ENCODE peak calls at places on chromosomes 3 and 15, in nine cellular contexts. S is activated B cell treated with CpG ODN at 0.5 μM for 24 hours, C is RWPE2, Y is stomach, K is osteocyte, U is AG04449, L is AG04450, H is IMR-90, B is mesothelial cell of epicardium. E is an unnamed sample.

GRCh38 chr3:58899159-58899952 is 150.5 kb downstream of the CFAP20DC start:
- DNase-seq in S (peak), C (no peak), Y (no peak), K (no peak), U (no peak), L (no peak), H (no peak), B (no peak), E (no peak)

GRCh38 chr3:52983336-52983807 is 62.5 kb downstream of the SFMBT1 start:
- DNase-seq in S (no peak), C (no peak), Y (no peak), K (no peak), U (no peak), L (no peak), H (no peak), B (no peak), E (no peak)

GRCh38 chr3:51938780-51939425 is 2.8 kb downstream of the RRP9 start:
- DNase-seq in S (peak), C (no peak), Y (peak), K (peak), U (no peak), L (no peak), H (no peak), B (peak), E (peak)

GRCh38 chr3:183385698-183386590 is 42.5 kb downstream of the MCF2L2 start:
- DNase-seq in S (no peak), C (no peak), Y (peak), K (no peak), U (peak), L (peak), H (peak), B (no peak), E (no peak)

GRCh38 chr3:184229424-184230080 is at the start of gene VWA5B2:
- DNase-seq in S (peak), C (peak), Y (peak), K (peak), U (no peak), L (no peak), H (peak), B (peak), E (no peak)

GRCh38 chr15:65791335-65792129 is 561 bp downstream of the DENND4A start:
- DNase-seq in S (no peak), C (peak), Y (peak), K (peak), U (no peak), L (no peak), H (no peak), B (peak), E (peak)

GRCh38 chr3:11522398-11522715 is 121.4 kb downstream of the VGLL4 start:
- DNase-seq in S (no peak), C (no peak), Y (no peak), K (no peak), U (no peak), L (no peak), H (peak), B (no peak), E (no peak)

GRCh38 chr3:192802957-192803899 is 75.9 kb upstream of the FGF12 start:
- DNase-seq in S (no peak), C (no peak), Y (no peak), K (no peak), U (no peak), L (peak), H (peak), B (no peak), E (no peak)

GRCh38 chr3:44915702-44916438 is 41.5 kb downstream of the TGM4 start:
- DNase-seq in S (no peak), C (no peak), Y (no peak), K (no peak), U (no peak), L (no peak), H (peak), B (no peak), E (no peak)

GRCh38 chr3:177350051-177350565 is 152.8 kb upstream of the TBL1XR1 start:
- DNase-seq in S (no peak), C (no peak), Y (no peak), K (no peak), U (no peak), L (no peak), H (no peak), B (no peak), E (no peak)

GRCh38 chr3:66372681-66373350 is 128.0 kb downstream of the LRIG1 start:
- DNase-seq in S (no peak), C (no peak), Y (no peak), K (no peak), U (no peak), L (no peak), H (peak), B (no peak), E (no peak)

GRCh38 chr3:13626915-13627460 is 78.1 kb downstream of the FBLN2 start:
- DNase-seq in S (no peak), C (no peak), Y (no peak), K (no peak), U (no peak), L (no peak), H (no peak), B (no peak), E (no peak)

GRCh38 chr3:142802891-142803290 is 79.1 kb downstream of the TRPC1 start:
- DNase-seq in S (no peak), C (no peak), Y (no peak), K (no peak), U (no peak), L (no peak), H (no peak), B (no peak), E (no peak)

GRCh38 chr3:149572796-149573414 is 84.9 kb downstream of the WWTR1 start:
- DNase-seq in S (no peak), C (no peak), Y (no peak), K (no peak), U (no peak), L (no peak), H (peak), B (no peak), E (no peak)

GRCh38 chr3:48222616-48223513 is at the start of gene CAMP:
- DNase-seq in S (no peak), C (peak), Y (peak), K (peak), U (no peak), L (no peak), H (peak), B (peak), E (no peak)

GRCh38 chr3:189340680-189341460 is 169.1 kb downstream of the TPRG1 start:
- DNase-seq in S (no peak), C (no peak), Y (no peak), K (no peak), U (no peak), L (no peak), H (no peak), B (no peak), E (no peak)

GRCh38 chr3:30952786-30953185 is 58.3 kb upstream of the GADL1 start:
- DNase-seq in S (no peak), C (no peak), Y (no peak), K (no peak), U (no peak), L (no peak), H (no peak), B (no peak), E (no peak)

GRCh38 chr3:192543163-192543562 is 184.2 kb downstream of the FGF12 start:
- DNase-seq in S (no peak), C (no peak), Y (no peak), K (no peak), U (no peak), L (no peak), H (no peak), B (no peak), E (no peak)

GRCh38 chr3:121692010-121692699 is 31.5 kb upstream of the HCLS1 start:
- DNase-seq in S (no peak), C (no peak), Y (no peak), K (no peak), U (no peak), L (no peak), H (no peak), B (no peak), E (no peak)

DNA sequence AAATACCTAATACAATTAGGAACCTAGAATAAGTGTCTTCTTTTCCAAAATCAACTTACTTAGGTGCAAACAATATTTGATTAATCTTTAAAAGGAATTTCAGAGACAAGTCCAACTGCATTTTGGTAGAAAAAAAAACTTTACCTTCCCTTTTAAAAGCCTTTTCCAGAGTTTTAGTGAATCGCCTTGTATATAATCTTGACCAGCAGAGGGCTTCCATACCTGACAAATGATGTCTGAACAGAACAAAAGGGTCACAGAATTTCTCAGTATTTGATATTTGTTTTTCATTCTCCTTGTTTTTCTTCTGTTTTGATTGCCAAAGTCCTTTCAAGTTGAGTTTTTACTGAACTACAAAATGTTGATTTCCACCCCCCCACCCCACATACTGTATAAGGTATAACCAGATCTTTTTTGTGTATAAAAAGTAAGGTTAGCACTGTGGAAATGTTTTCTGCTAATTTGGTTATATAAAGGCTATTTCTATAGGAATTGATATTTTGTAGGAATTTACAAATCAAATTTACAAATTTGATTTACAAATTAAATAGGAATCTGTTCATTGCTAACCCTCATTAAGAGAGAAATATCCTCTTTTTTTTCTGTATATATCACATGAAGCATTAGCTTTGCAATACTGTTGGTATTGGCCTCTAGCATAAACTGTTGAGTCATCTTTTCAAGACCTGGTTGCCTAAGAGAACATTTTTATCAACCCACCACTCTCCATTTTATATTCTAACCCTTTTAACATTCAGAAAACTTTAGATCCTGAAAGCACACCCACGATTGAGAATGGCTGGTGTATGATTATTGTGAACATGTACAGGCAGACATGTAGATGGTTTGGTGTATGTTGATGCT is 464.1 kb upstream of the RARB start:
- DNase-seq in S (no peak), C (no peak), Y (no peak), K (no peak), U (no peak), L (no peak), H (peak), B (no peak), E (no peak)
- TF ChIP-seq CTCF in S (no peak), C (peak), Y (peak), K (peak), U (peak), L (peak), H (peak), B (peak), E (no peak)

DNA sequence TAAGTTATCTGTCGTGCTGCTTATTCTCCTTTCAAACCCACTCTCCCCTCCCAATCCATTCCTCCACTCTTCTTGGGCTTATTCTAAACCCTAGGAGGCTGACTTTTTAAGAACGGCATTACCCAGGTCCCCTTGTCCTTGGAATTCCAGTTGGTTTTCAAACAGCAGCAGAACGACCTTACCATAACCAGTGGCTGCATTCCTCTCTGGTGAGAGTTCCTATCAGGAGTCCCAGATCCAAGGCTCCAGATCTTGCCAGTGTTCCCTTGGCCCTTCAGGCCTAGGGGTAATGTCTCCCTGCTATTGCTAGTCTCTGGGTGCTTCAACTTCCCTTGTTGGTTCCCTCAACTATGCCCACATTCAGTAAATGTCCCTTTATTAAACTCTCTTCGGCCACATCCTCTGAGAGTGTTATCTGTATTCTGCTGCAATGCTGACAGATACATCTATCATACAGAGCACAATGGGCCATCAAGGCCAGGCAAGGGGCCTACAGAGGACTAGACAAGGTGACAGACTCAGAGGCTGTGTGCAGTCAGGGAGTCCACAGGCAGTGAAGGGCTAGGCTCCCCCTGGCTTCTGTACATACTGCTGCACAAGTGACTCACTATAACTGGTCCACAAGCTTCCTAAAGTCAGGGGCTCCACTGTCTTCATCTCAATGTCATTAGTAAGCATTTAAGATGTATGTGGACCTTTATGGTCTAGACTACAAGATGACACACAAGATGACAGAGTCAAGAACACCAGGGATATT is 10.1 kb downstream of the LYSMD2 start:
- DNase-seq in S (no peak), C (no peak), Y (no peak), K (no peak), U (no peak), L (no peak), H (peak), B (no peak), E (no peak)
- TF ChIP-seq CTCF in S (no peak), C (no peak), Y (no peak), K (no peak), U (peak), L (peak), H (peak), B (no peak), E (no peak)

GRCh38 chr3:19229086-19229485 is 80.8 kb downstream of the KCNH8 start:
- DNase-seq in S (no peak), C (no peak), Y (no peak), K (no peak), U (no peak), L (no peak), H (no peak), B (no peak), E (no peak)
- TF ChIP-seq CTCF in S (no peak), C (no peak), Y (no peak), K (no peak), U (no peak), L (no peak), H (no peak), B (no peak), E (no peak)

DNA sequence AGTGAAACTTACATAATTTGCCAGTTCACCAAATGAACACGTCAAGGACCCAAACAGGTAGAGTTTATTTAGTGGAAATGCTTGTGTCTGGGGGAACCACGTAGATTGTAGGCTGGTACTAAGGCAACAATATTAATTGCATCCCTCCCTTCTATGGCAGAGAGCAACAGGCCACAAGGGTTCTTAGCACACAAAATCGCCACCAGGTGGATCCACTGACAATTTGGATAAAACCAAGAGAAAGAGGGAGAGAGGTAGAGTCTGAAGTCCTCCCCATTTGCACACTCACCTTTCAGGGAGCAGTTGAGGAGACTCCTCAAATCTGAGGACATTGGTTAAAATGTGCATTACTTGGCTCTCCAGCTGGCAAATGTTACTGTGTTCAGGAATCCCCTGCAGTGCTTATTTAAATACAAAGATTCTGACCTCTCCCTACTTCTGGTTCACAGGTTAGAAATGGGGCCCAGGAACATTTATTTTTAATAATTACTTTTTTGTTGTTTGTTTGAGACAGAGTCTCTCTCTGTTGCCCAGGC is 181.0 kb upstream of the FEZF2 start:
- DNase-seq in S (no peak), C (no peak), Y (no peak), K (no peak), U (no peak), L (no peak), H (no peak), B (no peak), E (no peak)
- TF ChIP-seq CTCF in S (no peak), C (peak), Y (no peak), K (no peak), U (peak), L (peak), H (no peak), B (no peak), E (no peak)